ENCODE peak calls at places on chromosomes 3 and 15, in eight cellular contexts. T, S, C, P, D, A, U and R are unnamed samples.

GRCh38 chr3:102979682-102980378 is 545.0 kb downstream of the ZPLD1 start:
- DNase-seq in T (no peak), A (peak; percentile 5), P (no peak), S (peak; percentile 94), C (no peak), U (peak; percentile 4), D (no peak), R (peak; percentile 95)

GRCh38 chr3:129942296-129942695 is 32.2 kb upstream of the TRH start:
- DNase-seq in D (peak; percentile 93), A (peak; percentile 86), P (peak; percentile 68), C (peak; percentile 11), S (no peak), T (peak; percentile 90), U (peak; percentile 26), R (peak; percentile 83)

GRCh38 chr3:126621171-126621570 is 33.8 kb downstream of the TXNRD3 start:
- DNase-seq in S (no peak), D (no peak), P (no peak), A (no peak), U (no peak), T (no peak), C (no peak), R (peak; percentile 56)

GRCh38 chr15:56835598-56836275 is 82.7 kb upstream of the TCF12 start:
- DNase-seq in U (no peak), T (no peak), D (no peak), A (peak; percentile 30), P (no peak), C (no peak), S (no peak), R (no peak)

GRCh38 chr3:184360834-184361531 is 422 bp downstream of the CLCN2 start:
- DNase-seq in T (no peak), S (no peak), D (no peak), C (no peak), U (peak; percentile 21), A (no peak), P (no peak), R (no peak)

GRCh38 chr15:45185903-45186770 is 1.6 kb downstream of the SHF start:
- DNase-seq in S (no peak), T (peak; percentile 50), D (no peak), U (no peak), C (no peak), A (peak; percentile 68), P (no peak), R (no peak)

GRCh38 chr3:14703791-14704190 is 28.9 kb downstream of the C3orf20 start:
- DNase-seq in D (no peak), T (no peak), S (no peak), C (no peak), A (no peak), U (no peak), P (no peak), R (no peak)

GRCh38 chr3:126582286-126582685 is 23.6 kb upstream of the C3orf22 start:
- DNase-seq in S (no peak), A (no peak), T (no peak), D (no peak), C (no peak), U (no peak), P (no peak), R (no peak)

GRCh38 chr15:96353931-96354730 is 23.6 kb downstream of the NR2F2 start:
- DNase-seq in S (no peak), T (peak; percentile 65), P (no peak), A (no peak), C (no peak), D (peak; percentile 80), U (no peak), R (peak; percentile 72)

GRCh38 chr3:159733194-159733860 is 255.3 kb upstream of the IL12A start:
- DNase-seq in D (no peak), U (no peak), S (no peak), A (no peak), P (no peak), T (peak; percentile 47), C (no peak), R (no peak)

GRCh38 chr3:73765878-73766564 is 141.3 kb upstream of the PDZRN3 start:
- DNase-seq in A (no peak), D (no peak), C (no peak), P (no peak), S (no peak), T (no peak), U (no peak), R (no peak)

GRCh38 chr3:195147649-195148121 is 123.3 kb downstream of the XXYLT1 start:
- DNase-seq in T (no peak), C (no peak), D (no peak), A (no peak), S (peak; percentile 88), U (peak; percentile 55), P (peak; percentile 80), R (peak; percentile 37)

GRCh38 chr15:33956397-33956796 is 11.9 kb upstream of the CHRM5 start:
- DNase-seq in S (no peak), D (no peak), A (no peak), P (no peak), T (no peak), C (no peak), U (no peak), R (no peak)

GRCh38 chr3:183541738-183542137 is 13.8 kb downstream of the KLHL6 start:
- DNase-seq in U (peak; percentile 55), C (no peak), S (no peak), D (no peak), A (no peak), P (no peak), T (no peak), R (no peak)

GRCh38 chr3:173920386-173920785 is 522.8 kb downstream of the NLGN1 start:
- DNase-seq in A (no peak), T (peak; percentile 62), S (no peak), U (no peak), P (no peak), C (no peak), D (no peak), R (no peak)

GRCh38 chr3:108079043-108079442 is 11.8 kb downstream of the CD47 start:
- DNase-seq in A (no peak), S (no peak), T (no peak), D (no peak), U (no peak), C (no peak), P (no peak), R (no peak)

GRCh38 chr3:8579101-8579500 is 65.5 kb downstream of the SSUH2 start:
- DNase-seq in P (no peak), T (no peak), A (no peak), U (no peak), S (no peak), D (no peak), C (no peak), R (no peak)

GRCh38 chr3:103127737-103128136 is 692.9 kb downstream of the ZPLD1 start:
- DNase-seq in A (no peak), D (no peak), U (no peak), C (no peak), T (no peak), S (no peak), P (no peak), R (no peak)

DNA sequence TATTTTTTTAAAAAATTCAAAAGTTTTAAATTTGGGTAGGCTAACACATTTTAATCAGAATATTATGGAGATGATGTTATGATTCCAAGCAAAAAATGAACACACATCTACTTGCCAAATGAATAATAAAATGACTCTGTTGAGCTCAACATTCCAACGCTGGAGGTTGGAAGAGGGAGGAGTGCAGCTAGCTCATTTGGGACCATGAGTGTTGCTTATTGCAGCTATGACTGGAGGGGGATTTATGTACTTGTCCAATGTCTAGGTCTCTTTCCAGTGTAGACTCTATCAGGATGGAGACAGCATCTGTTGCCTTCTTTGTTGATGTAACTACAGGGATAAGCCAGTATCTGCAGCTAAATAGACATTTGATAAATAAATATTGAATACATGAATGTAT is 310.6 kb downstream of the CACNA2D3 start:
- DNase-seq in C (no peak), A (no peak), D (no peak), U (no peak), T (no peak), P (no peak), S (no peak), R (no peak)
- H3K27ac ChIP-seq in C (no peak overlapping the region), A (no peak overlapping the region), D (no peak overlapping the region), U (no peak overlapping the region), T (no peak overlapping the region), P (no peak overlapping the region), S (no peak overlapping the region), R (no peak overlapping the region)

DNA sequence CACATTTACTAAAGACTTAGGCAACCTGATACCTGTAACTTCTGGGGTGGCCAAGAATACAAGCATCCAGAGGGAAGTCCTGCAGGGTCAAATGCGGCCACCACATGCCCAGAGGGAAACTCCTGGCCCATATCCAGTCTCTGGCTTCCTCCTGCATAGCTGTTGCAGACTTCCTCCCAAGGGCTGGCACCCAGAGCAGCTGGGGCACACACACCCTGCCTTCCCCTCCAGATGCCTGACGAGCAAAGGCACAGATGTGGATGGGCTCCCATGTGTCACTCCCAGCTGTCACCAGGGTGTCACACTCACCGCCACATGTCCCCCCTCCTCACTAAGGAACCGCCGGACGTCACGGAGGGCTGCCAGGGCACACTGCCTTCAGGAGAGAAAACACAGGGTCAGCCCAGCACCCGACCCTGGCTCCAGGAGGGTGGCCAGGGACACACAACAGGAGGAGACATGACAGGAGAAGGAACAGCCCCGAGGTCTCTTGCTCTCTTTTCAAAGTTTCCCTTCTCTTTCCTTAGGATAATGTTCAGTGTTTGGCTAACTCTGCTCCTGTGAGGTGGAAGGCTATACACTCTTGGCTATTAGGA is 13.2 kb downstream of the PFKFB4 start:
- DNase-seq in C (no peak), P (no peak), T (no peak), D (no peak), A (peak; percentile 71), U (no peak), S (peak; percentile 77), R (no peak)
- H3K27ac ChIP-seq in C (no peak overlapping the region), P (no peak overlapping the region), T (no peak overlapping the region), D (no peak overlapping the region), A (no peak overlapping the region), U (no peak overlapping the region), S (no peak overlapping the region), R (no peak overlapping the region)

DNA sequence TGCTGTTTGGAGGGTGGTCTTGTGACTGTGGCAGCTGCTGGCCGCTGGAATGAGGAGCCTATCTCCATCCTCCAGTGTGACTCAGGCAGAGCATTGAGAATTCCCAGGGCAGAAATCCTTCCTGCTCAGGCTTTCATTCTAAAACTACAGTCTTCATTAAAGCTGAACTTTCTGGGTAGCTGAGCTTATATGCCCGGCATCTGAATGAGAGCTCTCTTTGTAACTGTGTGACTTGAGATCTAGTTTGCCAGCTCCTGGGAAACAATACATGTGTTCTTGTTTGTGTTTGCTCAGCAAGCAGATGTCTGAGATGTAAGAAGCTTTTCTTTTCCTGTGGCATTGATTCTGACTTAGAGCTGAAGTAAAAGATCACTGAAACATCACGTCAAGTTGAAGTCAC is 22.4 kb downstream of the RLBP1 start:
- DNase-seq in S (no peak), P (no peak), C (no peak), D (no peak), A (no peak), T (no peak), U (no peak), R (no peak)
- H3K27ac ChIP-seq in S (peak overlapping the region; percentile 68), P (no peak overlapping the region), C (no peak overlapping the region), D (peak overlapping the region; percentile 28), A (no peak overlapping the region), T (no peak overlapping the region), U (no peak overlapping the region), R (no peak overlapping the region)

DNA sequence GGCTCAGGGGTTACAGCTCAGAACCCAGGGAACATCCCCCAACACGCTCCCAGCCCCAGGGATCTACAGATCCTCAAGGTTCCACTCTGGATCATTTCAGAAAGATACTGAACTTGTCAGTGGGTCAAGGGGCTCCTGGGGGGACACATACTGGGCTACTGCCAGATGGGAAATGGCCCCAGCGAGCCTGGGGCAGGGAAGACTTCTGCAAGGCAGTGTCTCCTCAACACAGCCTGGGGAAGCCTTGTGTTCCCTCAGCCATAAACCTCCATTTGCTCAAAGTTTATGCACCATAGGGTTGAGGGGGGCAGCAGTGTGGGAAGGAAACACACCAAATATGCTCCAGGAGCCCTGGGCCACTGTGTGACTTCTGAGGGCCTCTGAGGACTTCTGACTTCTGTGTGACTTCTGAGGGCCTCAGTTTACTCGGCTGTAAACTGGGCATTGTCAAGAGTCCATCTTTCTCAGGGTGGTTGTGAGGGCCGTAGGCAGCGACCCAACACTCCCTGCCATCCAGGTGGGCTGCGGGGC is 58.4 kb downstream of the IQSEC1 start:
- DNase-seq in T (no peak), U (no peak), A (no peak), S (peak; percentile 49), P (no peak), D (no peak), C (no peak), R (no peak)
- H3K27ac ChIP-seq in T (no peak overlapping the region), U (peak overlapping the region; percentile 85), A (no peak overlapping the region), S (peak overlapping the region; percentile 63), P (peak overlapping the region; percentile 97), D (no peak overlapping the region), C (peak overlapping the region; percentile 98), R (no peak overlapping the region)